ENCODE peak calls at places on chromosomes 5 and 9, in nine cellular contexts. G is GM23248; F is RWPE2; N is prostate gland; E is K562; B is CD4-positive, CD25-positive, alpha-beta regulatory T cell; O is Peyer's patch; T is IMR-90; L is HCT116. U is an unnamed sample.

GRCh38 chr5:42840842-42841574 is 29.3 kb upstream of the SELENOP start:
- DNase-seq in E (no peak), O (no peak), L (no peak), T (no peak), N (no peak), B (no peak), G (no peak), F (no peak), U (no peak)

GRCh38 chr5:149543361-149544198 is 7.7 kb downstream of the CSNK1A1 start:
- DNase-seq in N (no peak), E (no peak), O (no peak), T (no peak), F (no peak), G (no peak), B (no peak), L (no peak), U (peak; percentile 80)

GRCh38 chr5:8788246-8788645 is 757.6 kb downstream of the SEMA5A start:
- DNase-seq in G (no peak), T (peak; percentile 32), L (no peak), E (no peak), N (no peak), O (no peak), B (no peak), F (no peak), U (no peak)

GRCh38 chr5:131163315-131164119 is 1.5 kb downstream of the HINT1 start:
- DNase-seq in B (peak; percentile 7), E (peak; percentile 45), L (no peak), F (no peak), G (peak; percentile 57), O (no peak), T (peak; percentile 45), N (no peak), U (peak; percentile 19)

GRCh38 chr5:11906495-11906894 is 2.2 kb upstream of the CTNND2 start:
- DNase-seq in G (no peak), F (no peak), N (no peak), L (no peak), T (no peak), O (no peak), B (no peak), E (no peak), U (no peak)

GRCh38 chr5:7397935-7398334 is 2.0 kb downstream of the ADCY2 start:
- DNase-seq in G (no peak), F (no peak), E (no peak), O (no peak), N (no peak), L (no peak), T (no peak), B (no peak), U (no peak)

GRCh38 chr9:128149951-128150593 is 819 bp downstream of the LCN2 start:
- DNase-seq in G (no peak), N (no peak), O (peak; percentile 25), T (no peak), B (no peak), F (no peak), L (no peak), E (peak; percentile 43), U (no peak)

GRCh38 chr5:158991391-158991790 is 108.3 kb downstream of the EBF1 start:
- DNase-seq in E (no peak), O (no peak), G (peak; percentile 65), F (no peak), L (no peak), B (no peak), T (peak; percentile 6), N (no peak), U (no peak)

GRCh38 chr9:129467004-129467588 is 153.8 kb downstream of the C9orf50 start:
- DNase-seq in F (no peak), N (no peak), T (no peak), B (no peak), L (no peak), G (no peak), O (no peak), E (no peak), U (no peak)

GRCh38 chr9:108151161-108151586 is 661.6 kb upstream of the KLF4 start:
- DNase-seq in O (no peak), E (peak; percentile 24), N (no peak), B (no peak), T (peak; percentile 60), F (no peak), L (no peak), G (peak; percentile 71), U (no peak)

GRCh38 chr5:41097642-41098041 is 26.5 kb upstream of the MROH2B start:
- DNase-seq in T (no peak), O (no peak), F (no peak), N (no peak), G (no peak), L (no peak), B (no peak), E (no peak), U (no peak)

GRCh38 chr9:122418016-122418415 is 47.2 kb downstream of the PTGS1 start:
- DNase-seq in O (no peak), F (no peak), N (no peak), E (no peak), B (no peak), T (no peak), L (no peak), G (no peak), U (no peak)

GRCh38 chr5:39501403-39501802 is 76.6 kb upstream of the DAB2 start:
- DNase-seq in T (peak; percentile 90), O (no peak), F (peak; percentile 75), B (no peak), L (no peak), E (no peak), N (no peak), G (peak; percentile 95), U (no peak)

GRCh38 chr9:1332161-1332560 is 282.0 kb downstream of the DMRT2 start:
- DNase-seq in G (no peak), L (no peak), N (no peak), O (no peak), B (no peak), E (no peak), F (no peak), T (no peak), U (no peak)

GRCh38 chr9:36632892-36633291 is 60.2 kb downstream of the MELK start:
- DNase-seq in T (peak; percentile 51), E (no peak), L (peak; percentile 7), O (no peak), N (no peak), F (no peak), B (peak; percentile 8), G (peak; percentile 60), U (peak; percentile 48)

GRCh38 chr9:27474350-27474749 is 49.7 kb upstream of the IFNK start:
- DNase-seq in L (no peak), B (no peak), O (no peak), G (no peak), F (no peak), T (no peak), N (no peak), E (no peak), U (no peak)

GRCh38 chr9:113519401-113520108 is 56.0 kb downstream of the RGS3 start:
- DNase-seq in T (peak; percentile 29), E (no peak), F (no peak), B (no peak), G (peak; percentile 58), O (peak; percentile 72), L (no peak), N (no peak), U (no peak)

GRCh38 chr5:158979749-158980521 is 119.8 kb downstream of the EBF1 start:
- DNase-seq in G (peak; percentile 79), E (no peak), L (no peak), B (no peak), T (peak; percentile 29), F (no peak), N (peak; percentile 22), O (peak; percentile 50), U (no peak)

GRCh38 chr9:87138128-87139040 is 191.1 kb upstream of the GAS1 start:
- DNase-seq in B (no peak), N (no peak), E (no peak), F (no peak), O (no peak), L (no peak), G (peak; percentile 24), T (no peak), U (no peak)

DNA sequence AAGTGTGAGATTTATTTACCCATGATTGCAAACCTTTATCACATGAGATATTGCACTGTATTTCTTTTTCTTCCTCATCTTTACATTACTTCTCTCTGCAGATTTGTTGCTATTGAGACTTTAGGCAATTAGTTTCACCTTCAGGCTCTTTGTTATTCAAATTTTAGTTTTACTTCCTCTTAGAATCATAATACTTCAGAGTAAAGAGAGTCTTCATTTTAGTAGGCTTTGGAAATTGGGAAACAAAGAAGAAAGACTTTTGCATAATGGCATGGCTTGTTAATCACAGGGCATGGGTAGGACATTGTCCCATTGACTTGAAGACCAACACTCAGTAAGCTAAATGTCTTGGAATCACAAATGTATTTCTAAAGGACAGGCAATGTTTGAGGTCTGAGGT is 1.2 kb upstream of the PCDHGA5 start:
- DNase-seq in F (no peak), N (no peak), T (no peak), B (no peak), L (no peak), G (no peak), O (no peak), E (no peak), U (no peak)
- H3K9me3 ChIP-seq in F (peaks cover 18% of the 10 kb centered on the region), N (no peaks in the 10 kb centered on the region), T (peaks cover 53% of the 10 kb centered on the region), B (peaks cover 50% of the 10 kb centered on the region), L (peaks cover 6% of the 10 kb centered on the region), G (peaks cover 7% of the 10 kb centered on the region), O (no peaks in the 10 kb centered on the region), E (no peaks in the 10 kb centered on the region), U (peaks cover 3% of the 10 kb centered on the region)

DNA sequence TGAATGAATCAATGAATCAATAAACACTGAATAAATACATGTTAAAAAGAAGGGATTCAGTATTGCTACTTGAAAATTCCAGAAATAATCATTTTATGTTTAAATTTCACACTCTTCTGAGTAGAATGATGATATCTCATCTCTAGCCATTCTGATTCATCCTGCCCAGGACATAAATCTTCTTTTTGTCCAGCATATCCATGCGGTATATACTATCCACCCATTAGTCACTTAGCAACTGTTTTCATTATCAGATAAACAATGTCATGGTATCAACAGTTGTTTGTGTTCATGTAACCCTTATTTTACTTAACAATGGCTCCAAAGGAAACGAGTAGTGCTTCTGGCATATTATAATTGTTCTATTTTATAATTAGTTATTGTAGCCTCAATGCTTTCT is 432.4 kb upstream of the SMC2 start:
- DNase-seq in N (no peak), T (no peak), F (no peak), G (no peak), B (no peak), O (no peak), L (no peak), E (peak; percentile 4), U (no peak)
- H3K9me3 ChIP-seq in N (no peaks in the 10 kb centered on the region), T (peaks cover 5% of the 10 kb centered on the region), F (no peaks in the 10 kb centered on the region), G (peaks cover 3% of the 10 kb centered on the region), B (peaks cover 12% of the 10 kb centered on the region), O (no peaks in the 10 kb centered on the region), L (peaks cover 10% of the 10 kb centered on the region), E (no peaks in the 10 kb centered on the region), U (no peaks in the 10 kb centered on the region)

DNA sequence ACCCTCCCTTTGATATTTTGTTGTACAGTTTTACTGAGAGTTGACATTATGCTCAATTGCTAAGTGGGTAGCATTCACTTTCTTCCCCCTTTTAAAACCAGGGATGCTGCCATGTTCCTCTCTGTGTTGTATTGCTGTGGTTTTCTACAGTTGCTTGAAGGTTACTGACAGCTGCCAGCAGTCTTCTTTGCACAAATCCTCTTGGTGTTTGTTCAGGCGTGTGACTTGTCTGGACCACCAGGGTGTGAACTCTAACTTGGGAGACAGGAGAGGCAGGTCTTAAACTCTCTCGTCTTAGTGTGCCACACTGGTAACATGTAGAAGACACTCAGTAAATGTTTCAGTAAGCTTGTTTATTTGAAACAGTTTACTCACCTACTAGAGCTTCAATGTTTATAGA is 25.1 kb downstream of the SLC44A1 start:
- DNase-seq in O (no peak), B (no peak), L (no peak), F (no peak), N (no peak), E (no peak), G (no peak), T (no peak), U (no peak)
- H3K9me3 ChIP-seq in O (no peaks in the 10 kb centered on the region), B (no peaks in the 10 kb centered on the region), L (no peaks in the 10 kb centered on the region), F (no peaks in the 10 kb centered on the region), N (no peaks in the 10 kb centered on the region), E (no peaks in the 10 kb centered on the region), G (no peaks in the 10 kb centered on the region), T (no peaks in the 10 kb centered on the region), U (no peaks in the 10 kb centered on the region)

GRCh38 chr5:150960791-150961396 is 56.1 kb upstream of the ZNF300 start:
- DNase-seq in B (no peak), E (no peak), T (no peak), G (no peak), N (no peak), L (peak; percentile 19), O (no peak), F (no peak), U (no peak)
- H3K9me3 ChIP-seq in B (peaks cover 25% of the 10 kb centered on the region), E (no peaks in the 10 kb centered on the region), T (peaks cover 9% of the 10 kb centered on the region), G (peaks cover 4% of the 10 kb centered on the region), N (no peaks in the 10 kb centered on the region), L (no peaks in the 10 kb centered on the region), O (no peaks in the 10 kb centered on the region), F (peaks cover 28% of the 10 kb centered on the region), U (peaks cover 7% of the 10 kb centered on the region)